ENCODE peak calls at places on chromosome 2, in nine cellular contexts. X, L, K, R, J, Z, W, E and C are unnamed samples.

GRCh38 chr2:126399001-126399400 is 257.0 kb upstream of the GYPC start:
- DNase-seq in E (no peak), W (no peak), L (no peak), K (peak), J (no peak), Z (peak), R (no peak), X (no peak), C (no peak)

GRCh38 chr2:48946444-48947048 is 191.0 kb upstream of the LHCGR start:
- DNase-seq in E (peak), R (peak), L (peak), Z (peak), X (peak), W (peak), K (peak), J (peak), C (peak)

GRCh38 chr2:85862426-85862825 is 26.4 kb downstream of the ST3GAL5 start:
- DNase-seq in K (no peak), X (no peak), R (no peak), L (no peak), W (no peak), E (no peak), Z (no peak), J (peak), C (no peak)

GRCh38 chr2:46025683-46026082 is 271.5 kb upstream of the EPAS1 start:
- DNase-seq in R (no peak), X (no peak), E (no peak), Z (no peak), L (no peak), K (no peak), J (no peak), W (no peak), C (no peak)

GRCh38 chr2:158321264-158321663 is 135.3 kb downstream of the CCDC148 start:
- DNase-seq in R (peak), X (peak), K (no peak), Z (no peak), J (peak), W (peak), E (no peak), L (peak), C (peak)

GRCh38 chr2:238097988-238098853 is 1.9 kb upstream of the ESPNL start:
- DNase-seq in X (peak), R (peak), E (peak), J (no peak), L (no peak), W (peak), Z (peak), K (peak), C (peak)

GRCh38 chr2:163778045-163778753 is 42.4 kb upstream of the FIGN start:
- DNase-seq in Z (peak), W (peak), J (peak), R (peak), E (no peak), K (no peak), L (peak), X (peak), C (peak)

GRCh38 chr2:172082105-172082943 is 3.0 kb upstream of the DLX1 start:
- DNase-seq in W (no peak), X (no peak), L (no peak), K (no peak), E (peak), Z (peak), R (no peak), J (no peak), C (no peak)

GRCh38 chr2:171595896-171596295 is 73.6 kb downstream of the CYBRD1 start:
- DNase-seq in E (no peak), J (peak), L (peak), X (peak), K (no peak), Z (no peak), W (no peak), R (peak), C (peak)

GRCh38 chr2:238985931-238986446 is 138.1 kb downstream of the TWIST2 start:
- DNase-seq in K (no peak), W (no peak), R (no peak), J (no peak), L (no peak), Z (no peak), X (no peak), E (peak), C (no peak)

GRCh38 chr2:104595576-104595975 is 258.3 kb upstream of the POU3F3 start:
- DNase-seq in W (no peak), E (no peak), J (no peak), R (no peak), L (no peak), K (no peak), Z (no peak), X (no peak), C (no peak)

GRCh38 chr2:240250985-240251847 is 110.8 kb upstream of the OTOS start:
- DNase-seq in L (peak), K (no peak), E (peak), W (peak), R (peak), X (peak), J (peak), Z (peak), C (peak)

GRCh38 chr2:73931531-73932500 is 5.1 kb downstream of the DGUOK start:
- DNase-seq in X (peak), W (no peak), R (no peak), Z (no peak), K (no peak), L (peak), E (no peak), J (peak), C (peak)

GRCh38 chr2:146544701-146545100 is 1300.1 kb upstream of the ACVR2A start:
- DNase-seq in X (no peak), K (no peak), E (no peak), Z (no peak), W (no peak), J (peak), R (no peak), L (peak), C (no peak)

GRCh38 chr2:231883468-231883881 is 42.7 kb downstream of the NPPC start:
- DNase-seq in K (no peak), R (peak), E (no peak), X (no peak), L (no peak), J (no peak), Z (no peak), W (no peak), C (peak)

GRCh38 chr2:8314063-8314462 is 367.8 kb upstream of the ID2 start:
- DNase-seq in L (no peak), Z (no peak), R (no peak), X (no peak), K (no peak), J (no peak), W (no peak), E (no peak), C (no peak)

GRCh38 chr2:108607706-108608301 is 73.5 kb downstream of the LIMS1 start:
- DNase-seq in Z (peak), R (peak), E (peak), W (no peak), X (peak), J (peak), L (no peak), K (peak), C (peak)

GRCh38 chr2:76953733-76954347 is 568.3 kb downstream of the LRRTM4 start:
- DNase-seq in E (peak), J (peak), X (peak), K (peak), L (peak), W (no peak), Z (peak), R (peak), C (peak)

GRCh38 chr2:72833084-72833714 is 7.4 kb upstream of the EXOC6B start:
- DNase-seq in R (no peak), J (no peak), E (no peak), K (no peak), W (no peak), X (no peak), L (no peak), Z (no peak), C (no peak)

GRCh38 chr2:148914463-148914862 is 39.4 kb downstream of the KIF5C start:
- DNase-seq in K (no peak), J (no peak), R (no peak), E (no peak), Z (no peak), W (no peak), L (no peak), X (no peak), C (no peak)

GRCh38 chr2:102971661-102972060 is 209.8 kb downstream of the TMEM182 start:
- DNase-seq in L (no peak), E (no peak), X (no peak), J (no peak), Z (no peak), R (no peak), W (no peak), K (no peak), C (no peak)

GRCh38 chr2:85537600-85538506 is 1.1 kb upstream of the MAT2A start:
- DNase-seq in K (peak), R (peak), L (no peak), E (peak), J (no peak), W (no peak), X (peak), Z (peak), C (peak)

GRCh38 chr2:64035067-64035942 is 16.1 kb upstream of the VPS54 start:
- DNase-seq in K (no peak), X (peak), J (peak), W (no peak), L (no peak), E (no peak), Z (no peak), R (no peak), C (peak)

GRCh38 chr2:183029219-183029618 is 9.0 kb downstream of the NCKAP1 start:
- DNase-seq in E (no peak), L (no peak), X (no peak), J (peak), R (no peak), Z (no peak), K (no peak), W (no peak), C (peak)

GRCh38 chr2:234451852-234452625 is 44.8 kb downstream of the ARL4C start:
- DNase-seq in R (no peak), X (peak), W (no peak), K (peak), Z (no peak), J (peak), L (peak), E (no peak), C (peak)

GRCh38 chr2:47069628-47070154 is 85.4 kb downstream of the STPG4 start:
- DNase-seq in X (peak), W (peak), K (no peak), Z (peak), E (peak), L (peak), J (peak), R (peak), C (peak)

GRCh38 chr2:27191107-27191829 is 20.6 kb upstream of the ATRAID start:
- DNase-seq in K (peak), L (peak), E (peak), Z (peak), X (peak), R (peak), J (peak), W (peak), C (peak)

GRCh38 chr2:180040146-180040925 is 33.2 kb upstream of the CWC22 start:
- DNase-seq in Z (no peak), W (no peak), J (peak), K (no peak), L (peak), X (peak), R (no peak), E (no peak), C (peak)

GRCh38 chr2:204108874-204109295 is 172.3 kb downstream of the ICOS start:
- DNase-seq in Z (no peak), R (no peak), X (no peak), L (no peak), J (no peak), E (no peak), W (no peak), K (no peak), C (no peak)

GRCh38 chr2:134247679-134248078 is 6.2 kb upstream of the MGAT5 start:
- DNase-seq in Z (no peak), L (no peak), X (no peak), E (no peak), W (no peak), R (no peak), K (peak), J (no peak), C (no peak)

GRCh38 chr2:134244091-134244490 is 9.8 kb upstream of the MGAT5 start:
- DNase-seq in X (no peak), R (no peak), W (no peak), E (no peak), L (peak), Z (no peak), J (peak), K (no peak), C (peak)

GRCh38 chr2:134244587-134244986 is 9.3 kb upstream of the MGAT5 start:
- DNase-seq in K (peak), R (no peak), X (no peak), Z (no peak), E (no peak), J (no peak), L (peak), W (no peak), C (no peak)

GRCh38 chr2:134246154-134246874 is 7.6 kb upstream of the MGAT5 start:
- DNase-seq in J (no peak), X (no peak), K (peak), Z (no peak), W (no peak), E (peak), R (no peak), L (no peak), C (no peak)

DNA sequence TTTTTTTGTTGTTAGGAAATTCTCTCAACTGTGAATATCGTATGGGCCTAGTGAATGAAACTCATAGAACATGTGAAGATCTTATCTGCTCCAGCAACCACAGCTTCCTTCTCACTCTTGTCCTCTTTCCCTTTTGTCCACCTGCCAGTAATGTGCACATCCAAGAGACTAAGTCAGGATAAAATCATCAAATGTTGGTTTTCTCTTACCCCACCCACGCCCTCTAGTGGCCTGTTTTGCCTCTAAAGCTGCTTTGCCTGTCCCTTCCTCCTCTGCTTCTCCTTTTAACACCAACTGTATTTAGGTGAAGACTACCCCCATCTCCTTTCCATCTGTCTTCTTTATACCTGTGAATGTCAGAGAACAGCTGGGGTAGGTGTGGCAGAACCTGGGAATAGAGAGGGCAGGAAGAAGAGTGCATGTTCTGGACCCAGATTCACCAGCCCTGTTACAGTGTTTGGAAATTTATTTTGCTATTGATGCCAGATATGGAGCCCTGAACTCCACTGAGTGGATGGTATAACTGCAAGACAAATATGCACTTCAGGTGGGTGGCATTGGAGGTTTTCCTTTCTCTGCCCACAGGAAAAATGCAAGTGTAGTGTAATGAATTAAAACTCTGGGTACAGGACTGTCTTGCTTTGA is 8.4 kb upstream of the MGAT5 start:
- DNase-seq in X (peak), W (peak), K (peak), R (peak), J (peak), Z (peak), E (peak), L (peak), C (peak)
- H3K4me2 ChIP-seq in X (no peak), W (no peak), K (peak), R (no peak), J (no peak), Z (no peak), E (no peak), L (no peak), C (no peak)

DNA sequence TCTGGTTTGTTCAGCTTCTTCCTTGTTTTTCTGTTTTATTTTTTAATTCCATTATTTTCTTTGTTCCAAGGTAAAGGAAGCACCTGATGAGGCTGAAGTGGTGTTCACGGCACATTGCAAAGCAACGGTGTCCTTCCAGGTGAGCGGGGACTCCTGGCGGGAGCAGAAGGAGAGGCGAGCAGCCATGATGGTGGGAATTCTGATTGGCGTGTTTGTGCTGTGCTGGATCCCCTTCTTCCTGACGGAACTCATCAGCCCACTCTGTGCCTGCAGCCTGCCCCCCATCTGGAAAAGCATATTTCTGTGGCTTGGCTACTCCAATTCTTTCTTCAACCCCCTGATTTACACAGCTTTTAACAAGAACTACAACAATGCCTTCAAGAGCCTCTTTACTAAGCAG is 88.4 kb downstream of the DDX18 start:
- DNase-seq in X (no peak), K (no peak), R (no peak), W (no peak), Z (no peak), L (no peak), J (no peak), E (no peak), C (no peak)
- H3K4me2 ChIP-seq in X (no peak), K (no peak), R (no peak), W (no peak), Z (no peak), L (no peak), J (no peak), E (no peak), C (no peak)

GRCh38 chr2:216646116-216646515 is 12.9 kb downstream of the IGFBP2 start:
- DNase-seq in R (no peak), W (no peak), Z (no peak), L (no peak), X (no peak), E (no peak), J (no peak), K (no peak), C (no peak)

GRCh38 chr2:216645636-216645950 is 12.4 kb downstream of the IGFBP2 start:
- DNase-seq in X (no peak), L (no peak), R (no peak), Z (no peak), K (no peak), E (no peak), J (no peak), W (no peak), C (no peak)

GRCh38 chr2:216649573-216649972 is 16.4 kb downstream of the IGFBP2 start:
- DNase-seq in K (no peak), E (no peak), Z (no peak), R (no peak), J (no peak), L (no peak), W (no peak), X (no peak), C (no peak)

GRCh38 chr2:216650607-216651229 is 17.5 kb downstream of the IGFBP2 start:
- DNase-seq in R (no peak), Z (no peak), W (no peak), X (no peak), L (no peak), E (no peak), K (no peak), J (no peak), C (no peak)

DNA sequence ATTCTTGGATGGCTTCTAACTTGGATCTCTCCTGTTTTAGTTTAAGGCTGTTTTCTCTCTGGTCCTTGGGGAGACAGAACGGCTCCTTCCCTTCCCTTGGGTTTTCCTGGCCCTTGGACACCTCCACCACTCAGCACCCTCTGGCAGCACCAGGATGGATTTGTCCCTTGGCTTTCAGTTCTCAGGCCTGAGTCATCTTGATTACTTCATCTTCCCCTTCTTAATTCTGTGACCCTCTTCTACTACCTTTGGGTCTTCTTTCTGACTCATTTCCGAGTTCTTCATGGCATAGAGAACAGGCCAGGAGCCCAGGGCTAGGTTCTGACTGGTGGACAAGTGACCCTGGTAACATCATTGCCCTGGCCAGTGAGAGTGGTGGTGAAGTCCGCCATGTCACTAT is 14.9 kb downstream of the IGFBP2 start:
- DNase-seq in J (peak), E (no peak), Z (no peak), W (no peak), L (peak), X (peak), K (no peak), R (no peak), C (peak)
- H3K4me2 ChIP-seq in J (no peak), E (no peak), Z (no peak), W (no peak), L (no peak), X (no peak), K (no peak), R (no peak), C (peak)

GRCh38 chr2:212348501-212348900 is 190.1 kb downstream of the ERBB4 start:
- DNase-seq in R (no peak), X (no peak), J (no peak), E (no peak), Z (no peak), L (no peak), W (no peak), K (no peak), C (no peak)
- H3K4me2 ChIP-seq in R (no peak), X (no peak), J (no peak), E (no peak), Z (no peak), L (no peak), W (no peak), K (no peak), C (no peak)